ENCODE peak calls at places on chromosome 16, in six cellular contexts. N is coronary artery, O is psoas muscle, K is tibial artery, T is heart right ventricle, C is lower lobe of right lung. J is an unnamed sample.

GRCh38 chr16:27244363-27244755 is 24.2 kb downstream of the NSMCE1 start:
- DNase-seq in O (no peak), N (no peak), C (peak), K (no peak), T (no peak), J (no peak)

GRCh38 chr16:71648921-71649320 is 22.9 kb downstream of the MARVELD3 start:
- DNase-seq in C (no peak), N (no peak), T (no peak), K (no peak), O (no peak), J (no peak)

GRCh38 chr16:50209548-50210265 is 56.6 kb downstream of the TENT4B start:
- DNase-seq in C (no peak), O (no peak), N (no peak), K (no peak), T (no peak), J (no peak)

GRCh38 chr16:22924492-22924891 is 110.5 kb downstream of the HS3ST2 start:
- DNase-seq in O (no peak), C (no peak), K (no peak), N (no peak), T (no peak), J (no peak)

GRCh38 chr16:901149-901548 is 69.6 kb downstream of the LMF1 start:
- DNase-seq in O (no peak), N (no peak), T (no peak), C (peak), K (no peak), J (no peak)

GRCh38 chr16:20255002-20255401 is 72.3 kb downstream of the GP2 start:
- DNase-seq in C (no peak), K (no peak), O (no peak), N (no peak), T (no peak), J (no peak)

GRCh38 chr16:59540621-59541020 is 806.5 kb upstream of the GOT2 start:
- DNase-seq in T (no peak), K (no peak), C (no peak), O (no peak), N (no peak), J (no peak)

GRCh38 chr16:58449768-58450167 is 50.2 kb upstream of the NDRG4 start:
- DNase-seq in O (no peak), C (no peak), N (no peak), T (no peak), K (no peak), J (no peak)

GRCh38 chr16:81729451-81729850 is 49.6 kb upstream of the PLCG2 start:
- DNase-seq in N (no peak), K (no peak), C (no peak), T (no peak), O (no peak), J (no peak)

GRCh38 chr16:27993587-27993986 is 69.9 kb downstream of the GSG1L start:
- DNase-seq in C (no peak), K (no peak), N (peak), O (no peak), T (no peak), J (no peak)

GRCh38 chr16:82657239-82657638 is 30.5 kb downstream of the CDH13 start:
- DNase-seq in T (no peak), N (no peak), O (no peak), C (no peak), K (no peak), J (no peak)

GRCh38 chr16:68715471-68715870 is 21.6 kb upstream of the CDH1 start:
- DNase-seq in K (no peak), T (no peak), C (no peak), N (no peak), O (no peak), J (no peak)

GRCh38 chr16:68070249-68070725 is 14.9 kb upstream of the NFATC3 start:
- DNase-seq in N (no peak), T (no peak), O (no peak), C (no peak), K (no peak), J (no peak)

GRCh38 chr16:56708418-56708817 is 21.5 kb upstream of the NUP93 start:
- DNase-seq in N (no peak), O (no peak), C (no peak), K (no peak), T (no peak), J (no peak)

GRCh38 chr16:13060932-13061331 is 159.5 kb downstream of the SHISA9 start:
- DNase-seq in C (no peak), T (no peak), N (no peak), K (no peak), O (no peak), J (no peak)

GRCh38 chr16:59633996-59634579 is 900.0 kb upstream of the GOT2 start:
- DNase-seq in T (no peak), O (no peak), K (no peak), N (no peak), C (no peak), J (no peak)

GRCh38 chr16:78045865-78046581 is 23.7 kb downstream of the CLEC3A start:
- DNase-seq in T (peak), O (peak), K (peak), C (peak), N (peak), J (peak)

GRCh38 chr16:20850981-20851380 is 44.7 kb downstream of the REXO5 start:
- DNase-seq in T (no peak), N (no peak), O (no peak), K (no peak), C (no peak), J (no peak)

GRCh38 chr16:85313541-85314208 is 201.4 kb upstream of the CIBAR2 start:
- DNase-seq in K (no peak), O (no peak), N (no peak), C (no peak), T (no peak), J (peak)

GRCh38 chr16:85674418-85674755 is 14.4 kb downstream of the GINS2 start:
- DNase-seq in C (no peak), T (no peak), O (no peak), N (no peak), K (no peak), J (no peak)

GRCh38 chr16:23694707-23695373 is 16.2 kb downstream of the PLK1 start:
- DNase-seq in O (no peak), C (no peak), K (no peak), N (no peak), T (no peak), J (no peak)

GRCh38 chr16:84832488-84833141 is 12.8 kb downstream of the CRISPLD2 start:
- DNase-seq in K (peak), O (peak), T (peak), C (peak), N (peak), J (no peak)

GRCh38 chr16:89022051-89022836 is 45.2 kb upstream of the CBFA2T3 start:
- DNase-seq in O (no peak), C (no peak), N (no peak), K (peak), T (no peak), J (no peak)

GRCh38 chr16:89020925-89021595 is 44.1 kb upstream of the CBFA2T3 start:
- DNase-seq in N (no peak), T (no peak), K (peak), C (no peak), O (peak), J (no peak)

GRCh38 chr16:89023621-89024511 is 46.9 kb upstream of the CBFA2T3 start:
- DNase-seq in N (no peak), K (peak), C (no peak), T (no peak), O (peak), J (no peak)

GRCh38 chr16:89024546-89024945 is 47.5 kb upstream of the CBFA2T3 start:
- DNase-seq in C (no peak), O (no peak), N (no peak), K (no peak), T (no peak), J (no peak)

DNA sequence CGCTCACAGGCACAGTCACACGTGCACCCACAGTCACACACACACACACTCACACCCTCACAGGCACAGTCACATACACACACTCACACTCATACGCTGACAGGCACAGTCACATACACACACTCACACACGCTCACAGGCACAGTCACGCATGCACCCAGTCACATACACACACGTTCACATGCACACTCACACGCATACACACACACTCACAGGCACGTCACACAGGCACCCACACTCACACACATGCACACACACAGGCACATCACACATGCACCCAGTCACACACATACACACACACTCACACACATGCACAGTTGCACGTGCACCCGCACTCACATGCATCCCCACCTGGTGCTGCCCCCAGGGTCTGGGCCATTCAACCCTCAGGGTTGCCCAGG is 46.1 kb upstream of the CBFA2T3 start:
- DNase-seq in O (no peak), N (no peak), K (peak), C (no peak), T (no peak), J (no peak)
- TF ChIP-seq CTCF in O (no peak), N (no peak), K (no peak), C (no peak), T (no peak), J (no peak)

GRCh38 chr16:30844671-30845449 is 49.0 kb downstream of the BCL7C start:
- DNase-seq in C (no peak), N (no peak), K (peak), O (peak), T (peak), J (peak)
- H3K27ac ChIP-seq in C (peak), N (peak), K (peak), O (peak), T (peak), J (peak)

GRCh38 chr16:79050063-79050462 is 550.5 kb downstream of the MAF start:
- DNase-seq in C (no peak), K (no peak), N (no peak), T (no peak), O (no peak), J (peak)

GRCh38 chr16:79045191-79045590 is 555.3 kb downstream of the MAF start:
- DNase-seq in O (no peak), T (no peak), K (no peak), C (no peak), N (no peak), J (no peak)

GRCh38 chr16:79051313-79051712 is 549.2 kb downstream of the MAF start:
- DNase-seq in O (no peak), K (no peak), N (no peak), C (no peak), T (no peak), J (no peak)

GRCh38 chr16:79049040-79049439 is 551.5 kb downstream of the MAF start:
- DNase-seq in N (no peak), T (no peak), C (no peak), K (no peak), O (no peak), J (no peak)

GRCh38 chr16:79047337-79047736 is 553.2 kb downstream of the MAF start:
- DNase-seq in O (no peak), K (no peak), N (no peak), T (no peak), C (no peak), J (peak)
- TF ChIP-seq CTCF in O (peak), K (no peak), N (no peak), T (peak), C (peak), J (no peak)

DNA sequence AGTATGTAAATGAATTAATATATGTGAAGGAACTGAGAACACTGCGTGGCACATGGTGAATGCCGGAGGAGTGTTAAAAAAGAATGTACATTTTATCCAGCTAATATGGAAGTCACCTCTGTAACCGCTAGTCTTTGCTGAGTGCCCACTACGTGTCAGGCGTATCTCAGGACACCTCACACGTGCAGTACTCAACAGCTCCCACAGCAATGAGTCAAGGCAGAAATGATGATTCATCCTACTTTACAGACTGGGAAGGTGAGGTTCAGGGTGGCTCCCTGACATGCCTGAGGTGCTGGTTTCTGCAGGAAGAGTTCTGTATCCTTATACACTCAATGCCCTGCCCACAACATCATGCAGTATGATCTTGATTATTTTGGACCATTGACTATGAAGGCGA is 487.0 kb downstream of the HAPSTR1 start:
- DNase-seq in K (no peak), C (no peak), T (no peak), O (no peak), N (no peak), J (no peak)
- H3K27ac ChIP-seq in K (no peak), C (no peak), T (no peak), O (no peak), N (no peak), J (no peak)

GRCh38 chr16:3264137-3265036 is 8.0 kb upstream of the MEFV start:
- DNase-seq in N (peak), K (peak), C (peak), O (peak), T (peak), J (peak)
- TF ChIP-seq CTCF in N (no peak), K (no peak), C (peak), O (peak), T (peak), J (no peak)

GRCh38 chr16:66599726-66600125 is 4.8 kb upstream of the CMTM3 start:
- DNase-seq in O (no peak), C (no peak), K (no peak), T (no peak), N (no peak), J (no peak)

GRCh38 chr16:66600484-66600883 is 4.0 kb upstream of the CMTM3 start:
- DNase-seq in N (no peak), T (no peak), O (no peak), C (no peak), K (no peak), J (no peak)

GRCh38 chr16:66603537-66604375 is 748 bp upstream of the CMTM3 start:
- DNase-seq in T (peak), N (no peak), K (peak), C (peak), O (peak), J (no peak)

GRCh38 chr16:66604376-66605176 is at the start of gene CMTM3:
- DNase-seq in C (peak), T (peak), K (peak), O (peak), N (no peak), J (peak)

DNA sequence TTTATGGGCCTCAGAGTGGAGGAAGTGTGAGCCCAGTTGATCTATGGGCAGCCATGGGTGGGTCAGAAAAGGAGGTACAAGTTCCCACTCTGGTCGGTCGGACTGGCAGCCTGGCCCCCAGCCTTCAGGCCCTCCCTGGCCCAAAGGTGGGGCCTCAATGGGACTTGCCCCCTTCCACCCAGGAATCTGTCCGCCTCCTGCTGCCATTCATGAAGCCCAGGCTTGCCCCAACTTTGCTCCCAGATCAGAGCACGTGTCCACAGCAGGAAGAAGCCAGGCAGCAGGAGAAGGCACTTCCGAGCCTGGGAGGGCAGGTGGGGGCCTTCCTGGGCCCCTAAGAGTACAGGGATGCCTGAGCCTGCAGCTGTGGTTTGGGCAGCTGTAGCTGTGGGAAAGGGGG is 3.0 kb upstream of the CMTM3 start:
- DNase-seq in K (no peak), N (no peak), O (no peak), C (no peak), T (no peak), J (no peak)
- H3K27ac ChIP-seq in K (no peak), N (no peak), O (no peak), C (no peak), T (no peak), J (no peak)

GRCh38 chr16:80511824-80512223 is 29.0 kb upstream of the DYNLRB2 start:
- DNase-seq in N (no peak), C (no peak), T (no peak), K (no peak), O (no peak), J (no peak)

GRCh38 chr16:80503144-80503543 is 37.6 kb upstream of the DYNLRB2 start:
- DNase-seq in K (no peak), T (no peak), C (no peak), O (no peak), N (no peak), J (no peak)

GRCh38 chr16:80512460-80512859 is 28.3 kb upstream of the DYNLRB2 start:
- DNase-seq in C (no peak), O (no peak), T (no peak), K (no peak), N (no peak), J (no peak)

GRCh38 chr16:80509872-80510271 is 30.9 kb upstream of the DYNLRB2 start:
- DNase-seq in K (no peak), O (no peak), C (no peak), T (no peak), N (no peak), J (no peak)

DNA sequence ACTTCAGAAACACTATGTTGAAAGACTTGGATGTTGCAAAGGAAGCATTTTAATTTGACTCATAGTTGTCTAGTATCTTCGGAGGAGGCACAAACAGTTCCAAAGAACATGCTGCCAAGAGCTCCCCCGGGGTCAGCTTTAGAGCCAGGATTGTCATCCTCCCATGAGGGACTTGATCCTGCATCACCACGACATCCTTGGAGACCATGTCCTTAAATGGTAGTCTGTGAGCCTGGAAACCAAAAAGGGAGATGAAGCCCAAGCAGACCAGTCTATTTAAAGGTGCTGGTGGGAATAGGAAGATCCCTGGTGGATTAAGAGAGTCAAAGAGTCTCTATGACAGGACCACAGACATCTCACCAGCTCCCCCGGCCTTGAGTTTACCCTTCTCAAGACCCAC is 33.3 kb upstream of the DYNLRB2 start:
- DNase-seq in T (peak), O (peak), C (no peak), N (no peak), K (peak), J (no peak)
- TF ChIP-seq CTCF in T (no peak), O (no peak), C (no peak), N (no peak), K (no peak), J (no peak)

GRCh38 chr16:54331241-54332002 is 44.8 kb upstream of the IRX3 start:
- DNase-seq in N (no peak), K (no peak), C (no peak), O (no peak), T (no peak), J (no peak)
- H3K27ac ChIP-seq in N (no peak), K (no peak), C (no peak), O (no peak), T (no peak), J (no peak)